ENCODE peak calls at places on chromosomes 3 and 15, in ten cellular contexts. A is A549, J is neural crest cell, P is cardiac fibroblast, H is hepatocyte, D is WTC11, G is MCF 10A, Z is H9, V is foreskin keratinocyte, R is cardiac muscle cell. C is an unnamed sample.

GRCh38 chr15:74365619-74366445 is 1.6 kb downstream of the CYP11A1 start:
- DNase-seq in A (no peak), J (peak), P (peak), H (peak), D (peak), G (no peak), Z (peak), V (no peak), R (peak), C (peak)

GRCh38 chr15:101039461-101039860 is 120.3 kb downstream of the LRRK1 start:
- DNase-seq in A (no peak), J (no peak), P (peak), H (no peak), D (no peak), G (no peak), Z (peak), V (no peak), R (peak), C (no peak)

GRCh38 chr3:188947401-188947982 is 224.3 kb upstream of the TPRG1 start:
- DNase-seq in A (peak), J (peak), P (peak), H (peak), D (peak), G (peak), Z (peak), V (peak), R (peak), C (peak)

GRCh38 chr15:66411190-66411589 is 24.5 kb downstream of the MAP2K1 start:
- DNase-seq in A (no peak), J (no peak), P (no peak), H (no peak), D (no peak), G (no peak), Z (no peak), V (no peak), R (no peak), C (no peak)

GRCh38 chr15:81312790-81313543 is 11.0 kb downstream of the STARD5 start:
- DNase-seq in A (peak), J (no peak), P (peak), H (peak), D (no peak), G (peak), Z (no peak), V (peak), R (peak), C (no peak)

GRCh38 chr3:146067048-146067447 is 93.9 kb downstream of the PLOD2 start:
- DNase-seq in A (no peak), J (no peak), P (peak), H (no peak), D (no peak), G (peak), Z (no peak), V (peak), R (peak), C (no peak)

GRCh38 chr3:172607305-172608121 is 84.3 kb upstream of the TNFSF10 start:
- DNase-seq in A (no peak), J (no peak), P (peak), H (no peak), D (no peak), G (peak), Z (peak), V (peak), R (peak), C (no peak)

GRCh38 chr15:44713006-44713966 is 2.0 kb downstream of the B2M start:
- DNase-seq in A (peak), J (no peak), P (peak), H (no peak), D (no peak), G (peak), Z (no peak), V (peak), R (peak), C (no peak)

GRCh38 chr15:71538922-71539321 is 271.4 kb upstream of the NR2E3 start:
- DNase-seq in A (no peak), J (no peak), P (no peak), H (no peak), D (no peak), G (no peak), Z (no peak), V (no peak), R (no peak), C (no peak)

GRCh38 chr15:75577401-75578205 is 1.5 kb downstream of the PTPN9 start:
- DNase-seq in A (no peak), J (no peak), P (peak), H (no peak), D (no peak), G (peak), Z (no peak), V (no peak), R (peak), C (no peak)

GRCh38 chr15:53384417-53384816 is 375.0 kb downstream of the WDR72 start:
- DNase-seq in A (no peak), J (no peak), P (no peak), H (no peak), D (peak), G (no peak), Z (peak), V (no peak), R (no peak), C (no peak)

GRCh38 chr3:132164469-132165092 is 129.8 kb upstream of the CPNE4 start:
- DNase-seq in A (peak), J (no peak), P (peak), H (peak), D (no peak), G (peak), Z (no peak), V (peak), R (peak), C (no peak)

GRCh38 chr3:132160218-132160617 is 125.4 kb upstream of the CPNE4 start:
- DNase-seq in A (no peak), J (no peak), P (no peak), H (no peak), D (no peak), G (no peak), Z (no peak), V (no peak), R (no peak), C (no peak)

GRCh38 chr3:132161608-132162007 is 126.8 kb upstream of the CPNE4 start:
- DNase-seq in A (no peak), J (no peak), P (no peak), H (no peak), D (peak), G (no peak), Z (peak), V (no peak), R (peak), C (no peak)
- TF ChIP-seq CTCF in A (no peak), J (no peak), P (no peak), H (no peak), D (no peak), G (no peak), Z (peak), V (peak), R (no peak), C (no peak)

GRCh38 chr3:45330500-45331295 is 57.7 kb upstream of the LARS2 start:
- DNase-seq in A (no peak), J (no peak), P (no peak), H (no peak), D (no peak), G (peak), Z (no peak), V (peak), R (no peak), C (no peak)

GRCh38 chr3:45332901-45333407 is 55.4 kb upstream of the LARS2 start:
- DNase-seq in A (no peak), J (no peak), P (no peak), H (no peak), D (no peak), G (no peak), Z (no peak), V (no peak), R (no peak), C (no peak)

GRCh38 chr3:45332493-45332892 is 55.9 kb upstream of the LARS2 start:
- DNase-seq in A (no peak), J (no peak), P (no peak), H (no peak), D (no peak), G (no peak), Z (no peak), V (no peak), R (no peak), C (no peak)

GRCh38 chr3:45329779-45330305 is 58.5 kb upstream of the LARS2 start:
- DNase-seq in A (no peak), J (no peak), P (no peak), H (no peak), D (no peak), G (no peak), Z (no peak), V (no peak), R (no peak), C (no peak)

GRCh38 chr3:45333549-45333948 is 54.8 kb upstream of the LARS2 start:
- DNase-seq in A (no peak), J (no peak), P (peak), H (no peak), D (no peak), G (peak), Z (no peak), V (no peak), R (peak), C (no peak)
- TF ChIP-seq CTCF in A (no peak), J (no peak), P (no peak), H (no peak), D (no peak), G (no peak), Z (no peak), V (peak), R (no peak), C (no peak)

DNA sequence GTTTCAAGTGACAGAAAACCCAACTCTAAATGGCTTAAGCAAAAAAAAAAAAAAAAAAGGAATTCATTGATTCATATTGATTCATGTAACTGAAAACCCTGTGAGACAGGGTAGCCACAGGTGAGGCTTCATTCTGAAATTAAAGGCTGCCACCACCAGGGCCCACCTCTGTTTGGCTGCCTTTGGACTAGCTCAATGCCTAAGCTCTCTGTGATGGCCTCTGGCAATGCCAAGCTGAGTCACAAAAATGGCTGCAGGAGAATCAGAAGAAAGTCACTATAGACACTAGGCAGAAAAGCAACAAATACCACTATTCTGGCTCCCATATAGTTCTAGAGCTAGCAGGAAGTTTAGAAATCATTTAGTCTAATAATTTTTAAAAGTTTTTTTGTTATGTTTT is 38.2 kb upstream of the GYG1 start:
- DNase-seq in A (no peak), J (no peak), P (no peak), H (no peak), D (no peak), G (no peak), Z (no peak), V (no peak), R (no peak), C (no peak)
- TF ChIP-seq CTCF in A (no peak), J (no peak), P (no peak), H (no peak), D (no peak), G (no peak), Z (no peak), V (no peak), R (no peak), C (no peak)

GRCh38 chr3:112477891-112478290 is 21.4 kb downstream of the BTLA start:
- DNase-seq in A (no peak), J (no peak), P (no peak), H (no peak), D (no peak), G (no peak), Z (no peak), V (no peak), R (no peak), C (no peak)
- TF ChIP-seq CTCF in A (no peak), J (no peak), P (no peak), H (no peak), D (no peak), G (no peak), Z (no peak), V (no peak), R (no peak), C (no peak)

DNA sequence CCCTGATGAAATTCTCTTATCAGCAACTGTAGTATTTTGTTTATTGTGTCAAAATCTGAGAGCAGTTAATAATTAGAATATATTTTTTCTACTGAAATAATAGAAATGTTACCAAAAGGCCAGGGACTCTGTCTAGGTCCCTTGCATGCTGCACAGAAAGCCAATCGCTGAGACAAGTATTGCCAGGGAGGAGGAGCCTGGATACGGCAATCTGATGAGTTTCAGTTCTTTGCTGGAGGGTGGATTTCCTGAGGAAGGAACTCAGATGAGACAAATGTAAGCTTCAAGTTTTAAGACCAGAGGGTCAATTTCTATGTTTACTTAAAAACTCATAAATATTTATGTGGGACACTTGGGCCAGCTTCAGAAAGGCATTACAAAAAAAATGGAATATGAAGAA is 252.2 kb downstream of the GABRG3 start:
- DNase-seq in A (no peak), J (no peak), P (no peak), H (no peak), D (no peak), G (no peak), Z (no peak), V (no peak), R (no peak), C (no peak)
- TF ChIP-seq CTCF in A (no peak), J (no peak), P (no peak), H (no peak), D (no peak), G (no peak), Z (no peak), V (no peak), R (no peak), C (no peak)

GRCh38 chr15:49832421-49832980 is 211.7 kb downstream of the DTWD1 start:
- DNase-seq in A (no peak), J (no peak), P (peak), H (peak), D (peak), G (peak), Z (peak), V (no peak), R (no peak), C (peak)
- TF ChIP-seq CTCF in A (peak), J (no peak), P (no peak), H (peak), D (peak), G (peak), Z (peak), V (peak), R (peak), C (peak)

DNA sequence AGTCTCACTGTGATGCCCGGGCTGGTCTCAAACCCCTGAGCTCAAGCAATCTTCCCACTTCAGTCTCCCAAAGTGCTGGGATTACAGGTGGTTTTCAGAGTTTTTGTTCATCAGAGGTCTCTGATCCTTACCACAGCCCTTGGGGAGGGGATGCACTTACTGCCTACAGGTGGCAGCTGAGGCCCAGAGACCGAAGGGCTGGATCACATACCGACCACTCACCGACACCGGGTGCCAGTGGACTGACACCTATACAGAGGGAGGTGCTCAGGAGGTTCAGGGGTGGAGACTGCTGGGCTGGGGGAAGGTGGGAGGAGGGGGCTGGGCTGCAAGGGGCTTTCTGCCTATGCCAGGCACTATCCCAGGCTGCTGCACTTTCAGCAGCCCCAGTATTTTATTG is 19.5 kb downstream of the DUSP7 start:
- DNase-seq in A (no peak), J (no peak), P (no peak), H (no peak), D (peak), G (peak), Z (peak), V (no peak), R (no peak), C (no peak)
- TF ChIP-seq CTCF in A (no peak), J (no peak), P (no peak), H (peak), D (no peak), G (no peak), Z (peak), V (peak), R (no peak), C (no peak)

C was measured in nephron progenitor cell.